ENCODE peak calls at places on chromosomes 2 and 18, in seven cellular contexts. V is nucleus accumbens, Z is AG10803, P is islet precursor cell, S is stomach, L is NCI-H510A, C is choroid plexus epithelial cell. O is an unnamed sample.
A peak's percentile ranks its signal among the peaks of the same experiment; 100 is the strongest.

GRCh38 chr2:232574674-232575403 is 24.4 kb downstream of the EIF4E2 start:
- DNase-seq in V (no peak), Z (peak; percentile 38), P (no peak), S (no peak), L (no peak), C (peak; percentile 51), O (no peak)

GRCh38 chr2:164850235-164850634 is 8.6 kb upstream of the COBLL1 start:
- DNase-seq in V (no peak), Z (no peak), P (no peak), S (no peak), L (no peak), C (peak; percentile 47), O (no peak)

GRCh38 chr2:47029737-47030524 is 114.3 kb upstream of the MCFD2 start:
- DNase-seq in V (no peak), Z (no peak), P (no peak), S (no peak), L (no peak), C (no peak), O (peak; percentile 41)

GRCh38 chr18:57980573-57981348 is 63.3 kb upstream of the NEDD4L start:
- DNase-seq in V (no peak), Z (no peak), P (no peak), S (no peak), L (peak; percentile 88), C (no peak), O (peak; percentile 33)

GRCh38 chr2:64863097-64863820 is 125.9 kb upstream of the SLC1A4 start:
- DNase-seq in V (no peak), Z (no peak), P (no peak), S (no peak), L (no peak), C (no peak), O (no peak)

GRCh38 chr2:162787616-162788015 is 51.0 kb downstream of the KCNH7 start:
- DNase-seq in V (no peak), Z (no peak), P (no peak), S (no peak), L (no peak), C (no peak), O (no peak)

GRCh38 chr18:41021089-41021488 is 933.9 kb upstream of the PIK3C3 start:
- DNase-seq in V (no peak), Z (no peak), P (no peak), S (no peak), L (no peak), C (no peak), O (no peak)

GRCh38 chr2:215269397-215270117 is 42.3 kb upstream of the ATIC start:
- DNase-seq in V (peak; percentile 11), Z (peak; percentile 83), P (peak; percentile 76), S (peak; percentile 64), L (peak; percentile 30), C (peak; percentile 91), O (peak; percentile 51)

GRCh38 chr2:75162897-75163296 is 36.4 kb downstream of the TACR1 start:
- DNase-seq in V (no peak), Z (no peak), P (no peak), S (no peak), L (no peak), C (no peak), O (no peak)

GRCh38 chr2:126658910-126659613 is 3.1 kb downstream of the GYPC start:
- DNase-seq in V (no peak), Z (peak; percentile 87), P (peak; percentile 47), S (peak; percentile 54), L (no peak), C (peak; percentile 75), O (no peak)

GRCh38 chr2:118249970-118250369 is 161.7 kb downstream of the INSIG2 start:
- DNase-seq in V (no peak), Z (peak; percentile 87), P (no peak), S (no peak), L (no peak), C (peak; percentile 9), O (no peak)